ENCODE peak calls at places on chromosome 21, in five cellular contexts. L is fibroblast of lung, A is PC-3, Z is astrocyte, E is mammary epithelial cell. Y is an unnamed sample. For H4K20me1, the result is how much of the 10 kb centered on the place peaks cover.

GRCh38 chr21:30408782-30409494 is 13.1 kb downstream of the KRTAP13-1 start:
- DNase-seq in L (peak), A (peak), Z (peak), E (peak), Y (peak)

GRCh38 chr21:21111309-21111920 is 113.2 kb downstream of the NCAM2 start:
- DNase-seq in L (no peak), A (no peak), Z (no peak), E (no peak), Y (no peak)

GRCh38 chr21:39523398-39523797 is 71.6 kb downstream of the SH3BGR start:
- DNase-seq in L (no peak), A (no peak), Z (no peak), E (no peak), Y (no peak)

GRCh38 chr21:15410853-15411252 is 318.9 kb upstream of the USP25 start:
- DNase-seq in L (no peak), A (no peak), Z (no peak), E (no peak), Y (no peak)

GRCh38 chr21:45263534-45263933 is 24.2 kb downstream of the POFUT2 start:
- DNase-seq in L (no peak), A (no peak), Z (no peak), E (no peak), Y (no peak)

GRCh38 chr21:43273016-43273707 is 104.4 kb downstream of the CRYAA start:
- DNase-seq in L (no peak), A (no peak), Z (no peak), E (no peak), Y (no peak)

GRCh38 chr21:38811257-38811656 is 5.5 kb downstream of the ETS2 start:
- DNase-seq in L (peak), A (peak), Z (peak), E (peak), Y (peak)

GRCh38 chr21:25939396-25939761 is 204.6 kb downstream of the GABPA start:
- DNase-seq in L (no peak), A (no peak), Z (no peak), E (no peak), Y (no peak)

GRCh38 chr21:45309069-45309521 is 21.4 kb upstream of the POFUT2 start:
- DNase-seq in L (peak), A (peak), Z (no peak), E (no peak), Y (no peak)

GRCh38 chr21:45067462-45068285 is 6.7 kb upstream of the ADARB1 start:
- DNase-seq in L (no peak), A (no peak), Z (no peak), E (no peak), Y (no peak)

GRCh38 chr21:38804617-38805281 is 980 bp upstream of the ETS2 start:
- DNase-seq in L (peak), A (peak), Z (peak), E (no peak), Y (no peak)

GRCh38 chr21:46110499-46111192 is 12.7 kb downstream of the COL6A2 start:
- DNase-seq in L (no peak), A (no peak), Z (no peak), E (no peak), Y (no peak)

GRCh38 chr21:45539796-45540600 is 2.2 kb downstream of the SLC19A1 start:
- DNase-seq in L (no peak), A (no peak), Z (no peak), E (no peak), Y (no peak)

GRCh38 chr21:44616591-44616926 is 4.7 kb downstream of the KRTAP10-8 start:
- DNase-seq in L (no peak), A (no peak), Z (no peak), E (peak), Y (no peak)

GRCh38 chr21:28734522-28735175 is 258.0 kb downstream of the LTN1 start:
- DNase-seq in L (no peak), A (no peak), Z (no peak), E (peak), Y (no peak)

DNA sequence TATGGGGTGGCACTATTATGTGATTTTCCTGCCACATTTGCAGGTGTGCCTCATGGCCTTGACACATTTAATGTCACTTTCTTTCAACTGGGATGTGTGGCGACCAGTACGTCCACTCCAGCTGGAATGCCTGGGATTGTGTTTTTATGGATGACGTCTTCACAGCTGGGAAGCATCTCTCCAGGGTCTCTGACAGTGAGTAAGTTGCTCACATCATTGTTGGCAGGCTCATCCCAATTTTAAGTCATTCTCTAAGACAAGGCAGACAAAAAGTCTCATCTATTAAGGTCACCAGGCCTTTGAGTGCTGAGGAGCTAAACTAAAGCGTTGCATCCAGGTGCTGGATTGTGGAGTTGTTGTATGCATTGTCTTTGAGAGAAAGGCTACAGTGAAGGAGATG is 43.3 kb downstream of the RUNX1 start:
- DNase-seq in L (no peak), A (no peak), Z (no peak), E (no peak), Y (no peak)
- H2AFZ ChIP-seq in L (no peak), A (no peak), Z (no peak), E (no peak), Y (no peak)

DNA sequence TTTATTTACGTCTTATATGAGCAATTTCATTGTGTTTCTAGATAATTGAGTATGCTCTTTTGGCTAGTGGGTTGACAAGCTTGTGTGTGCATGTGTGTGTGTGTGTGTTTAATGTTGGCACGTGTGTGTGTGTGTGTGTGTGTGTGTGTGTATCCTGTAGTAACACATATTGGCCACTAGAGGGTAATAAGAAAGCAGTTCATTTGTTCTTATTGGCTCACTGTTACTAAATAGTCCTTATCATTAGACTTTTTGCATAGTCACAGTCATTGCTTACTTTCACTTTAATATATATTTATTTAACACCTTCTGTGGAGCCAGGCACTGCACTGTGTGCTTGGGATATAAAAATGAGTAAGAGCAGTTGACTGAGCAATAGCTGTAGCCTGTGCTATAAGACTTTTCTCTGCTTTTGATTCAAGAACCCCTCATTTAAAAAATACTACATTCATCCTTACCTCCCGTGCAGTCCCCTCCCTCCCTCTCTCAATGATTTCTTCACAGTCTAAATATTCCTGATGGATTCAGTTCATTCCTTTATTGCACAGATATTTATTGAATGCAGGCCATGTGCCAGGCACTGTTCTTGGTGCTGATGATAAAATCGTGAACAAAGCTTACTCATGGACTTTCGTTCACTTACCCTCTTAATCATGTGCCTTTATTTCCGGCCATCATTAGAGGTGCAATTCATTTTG is 96.7 kb downstream of the DYRK1A start:
- DNase-seq in L (peak), A (peak), Z (peak), E (peak), Y (no peak)
- H4K20me1 ChIP-seq in L (under half), A (half or more), Z (half or more), E (under half), Y (under half)

GRCh38 chr21:23817337-23817736 is 1789.9 kb downstream of the MRPL39 start:
- DNase-seq in L (no peak), A (no peak), Z (no peak), E (no peak), Y (no peak)
- H3K9ac ChIP-seq in L (no peak), A (no peak), Z (no peak), E (no peak), Y (no peak)

GRCh38 chr21:42097274-42097673 is 26.2 kb downstream of the UMODL1 start:
- DNase-seq in L (no peak), A (no peak), Z (no peak), E (no peak), Y (no peak)
- H2AFZ ChIP-seq in L (no peak), A (no peak), Z (peak), E (no peak), Y (no peak)